ENCODE peak calls at places on chromosomes 1 and 21, in five cellular contexts. F is suprapubic skin, A is K562, Y is endothelial cell of umbilical vein, H is sigmoid colon. O is an unnamed sample.

GRCh38 chr1:212630159-212630900 is 21.8 kb downstream of the ATF3 start:
- DNase-seq in F (peak), A (peak), Y (peak), H (peak), O (peak)

GRCh38 chr1:193104496-193104905 is 713 bp downstream of the GLRX2 start:
- DNase-seq in F (no peak), A (peak), Y (no peak), H (peak), O (peak)

GRCh38 chr1:236471653-236472052 is 52.1 kb upstream of the LGALS8 start:
- DNase-seq in F (no peak), A (no peak), Y (no peak), H (no peak), O (no peak)

GRCh38 chr1:110227774-110228173 is 17.7 kb downstream of the KCNC4 start:
- DNase-seq in F (no peak), A (no peak), Y (no peak), H (no peak), O (no peak)

GRCh38 chr1:68120136-68120791 is 69.8 kb upstream of the DIRAS3 start:
- DNase-seq in F (no peak), A (peak), Y (peak), H (no peak), O (peak)

GRCh38 chr1:45635211-45635610 is 11.4 kb upstream of the CCDC17 start:
- DNase-seq in F (no peak), A (no peak), Y (no peak), H (no peak), O (no peak)

GRCh38 chr1:159964144-159964543 is 10.1 kb upstream of the SLAMF9 start:
- DNase-seq in F (no peak), A (no peak), Y (no peak), H (no peak), O (no peak)

GRCh38 chr1:8115031-8115768 is 89.1 kb upstream of the ERRFI1 start:
- DNase-seq in F (no peak), A (no peak), Y (no peak), H (no peak), O (no peak)

GRCh38 chr1:89844860-89845259 is 24.0 kb downstream of the LRRC8D start:
- DNase-seq in F (no peak), A (no peak), Y (no peak), H (no peak), O (no peak)

GRCh38 chr1:187451238-187451637 is 622.5 kb downstream of the PLA2G4A start:
- DNase-seq in F (no peak), A (no peak), Y (no peak), H (no peak), O (no peak)

GRCh38 chr21:35212393-35213127 is 163.5 kb upstream of the RUNX1 start:
- DNase-seq in F (no peak), A (no peak), Y (peak), H (no peak), O (no peak)

GRCh38 chr1:235275223-235275622 is 52.8 kb downstream of the ARID4B start:
- DNase-seq in F (no peak), A (no peak), Y (no peak), H (no peak), O (no peak)

GRCh38 chr1:115210302-115210711 is 121.0 kb upstream of the TSPAN2 start:
- DNase-seq in F (no peak), A (no peak), Y (no peak), H (no peak), O (no peak)

GRCh38 chr1:26044971-26045711 is 777 bp downstream of the SLC30A2 start:
- DNase-seq in F (no peak), A (peak), Y (no peak), H (no peak), O (no peak)

GRCh38 chr1:26887125-26887524 is 3.0 kb downstream of the GPN2 start:
- DNase-seq in F (no peak), A (no peak), Y (peak), H (no peak), O (peak)

GRCh38 chr1:30507391-30508174 is 215.8 kb downstream of the MATN1 start:
- DNase-seq in F (peak), A (no peak), Y (no peak), H (no peak), O (no peak)

GRCh38 chr1:36511804-36512798 is 29.4 kb upstream of the CSF3R start:
- DNase-seq in F (no peak), A (no peak), Y (no peak), H (peak), O (no peak)

GRCh38 chr1:3831689-3832088 is 25.3 kb downstream of the CEP104 start:
- DNase-seq in F (no peak), A (no peak), Y (no peak), H (no peak), O (no peak)

GRCh38 chr21:36792505-36792967 is 93.6 kb downstream of the SIM2 start:
- DNase-seq in F (no peak), A (no peak), Y (no peak), H (no peak), O (no peak)

GRCh38 chr1:197915217-197915616 is 2.0 kb upstream of the LHX9 start:
- DNase-seq in F (no peak), A (no peak), Y (no peak), H (no peak), O (no peak)

GRCh38 chr1:192266645-192267044 is 50.1 kb upstream of the RGS21 start:
- DNase-seq in F (no peak), A (no peak), Y (no peak), H (no peak), O (peak)

GRCh38 chr1:208034135-208034534 is 123.2 kb upstream of the CD34 start:
- DNase-seq in F (no peak), A (no peak), Y (no peak), H (peak), O (no peak)
- TF ChIP-seq POLR2A in F (no peak), A (no peak), Y (no peak), H (no peak), O (no peak)

GRCh38 chr1:146012703-146013565 is 8.6 kb downstream of the HJV start:
- DNase-seq in F (no peak), A (peak), Y (peak), H (peak), O (peak)

GRCh38 chr1:146010126-146010738 is 11.3 kb downstream of the HJV start:
- DNase-seq in F (no peak), A (no peak), Y (peak), H (no peak), O (no peak)

GRCh38 chr1:146007785-146008133 is 11.4 kb upstream of the TXNIP start:
- DNase-seq in F (no peak), A (no peak), Y (no peak), H (peak), O (no peak)

GRCh38 chr1:146001734-146002133 is 5.4 kb upstream of the TXNIP start:
- DNase-seq in F (peak), A (no peak), Y (no peak), H (peak), O (no peak)

GRCh38 chr1:146007048-146007784 is 10.8 kb upstream of the TXNIP start:
- DNase-seq in F (no peak), A (peak), Y (peak), H (peak), O (peak)
- TF ChIP-seq POLR2A in F (no peak), A (peak), Y (no peak), H (peak), O (peak)

GRCh38 chr1:145889722-145890121 is 4.1 kb upstream of the ANKRD35 start:
- DNase-seq in F (no peak), A (no peak), Y (no peak), H (no peak), O (no peak)

GRCh38 chr1:145891143-145891542 is 5.5 kb upstream of the ANKRD35 start:
- DNase-seq in F (no peak), A (no peak), Y (peak), H (no peak), O (no peak)

GRCh38 chr1:145893306-145894055 is 7.8 kb upstream of the ANKRD35 start:
- DNase-seq in F (no peak), A (no peak), Y (no peak), H (no peak), O (no peak)

GRCh38 chr1:145892486-145893087 is 6.9 kb upstream of the ANKRD35 start:
- DNase-seq in F (no peak), A (no peak), Y (peak), H (no peak), O (peak)

GRCh38 chr1:145891587-145892485 is 6.2 kb upstream of the ANKRD35 start:
- DNase-seq in F (peak), A (peak), Y (peak), H (peak), O (peak)
- TF ChIP-seq POLR2A in F (no peak), A (no peak), Y (peak), H (no peak), O (no peak)

GRCh38 chr1:93846929-93847810 is 31.8 kb downstream of the DNTTIP2 start:
- DNase-seq in F (peak), A (peak), Y (peak), H (peak), O (peak)
- TF ChIP-seq POLR2A in F (no peak), A (no peak), Y (peak), H (no peak), O (peak)

DNA sequence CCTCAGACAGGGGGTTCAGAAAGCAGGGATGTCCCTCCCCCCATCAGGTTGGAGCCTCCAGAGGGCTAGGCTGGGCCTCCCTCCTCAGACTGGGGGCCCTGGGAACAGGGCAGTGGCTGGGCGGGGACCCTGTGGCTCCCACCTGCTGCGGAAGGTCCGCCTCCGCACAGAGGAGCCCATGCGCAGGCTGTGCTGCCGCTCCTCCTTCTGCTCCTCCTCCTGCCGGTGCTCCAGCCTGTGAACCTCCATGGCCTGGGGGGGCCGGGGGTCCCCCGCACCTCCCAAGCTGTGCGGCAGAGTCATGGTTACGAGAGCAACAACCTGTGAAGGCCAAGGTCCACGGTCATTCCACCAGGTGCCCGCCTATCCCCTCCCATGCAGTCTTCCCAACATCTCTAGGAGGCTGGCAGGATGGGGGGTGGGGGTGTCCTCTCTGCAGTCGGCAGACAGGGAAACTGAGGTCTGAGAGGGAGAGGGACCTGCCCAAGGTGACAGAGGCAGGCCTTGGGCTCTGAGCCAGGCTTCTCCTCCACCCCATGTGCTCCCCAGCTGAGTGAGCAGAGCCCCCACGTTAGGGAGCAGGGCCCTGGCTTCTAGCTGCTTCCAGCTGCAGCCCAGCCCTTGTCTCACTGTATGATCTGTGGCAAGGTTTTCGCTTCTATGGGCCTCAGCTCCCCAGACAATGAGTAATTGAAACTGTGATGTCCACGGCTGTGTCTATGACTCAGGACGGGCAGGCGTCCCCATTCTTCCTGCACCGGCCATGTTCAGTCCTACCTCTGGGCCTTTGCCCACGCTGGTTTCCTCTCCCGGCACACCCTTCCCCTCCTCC is 3.4 kb downstream of the MYOM3 start:
- DNase-seq in F (no peak), A (peak), Y (peak), H (no peak), O (no peak)
- TF ChIP-seq POLR2A in F (no peak), A (no peak), Y (no peak), H (no peak), O (no peak)

GRCh38 chr1:51518730-51519047 is 377 bp downstream of the EPS15 start:
- DNase-seq in F (peak), A (peak), Y (no peak), H (peak), O (peak)

GRCh38 chr1:51519857-51520699 is 1.0 kb upstream of the EPS15 start:
- DNase-seq in F (no peak), A (peak), Y (peak), H (no peak), O (peak)

GRCh38 chr1:51518033-51518729 is 885 bp downstream of the EPS15 start:
- DNase-seq in F (peak), A (peak), Y (peak), H (peak), O (peak)

GRCh38 chr1:51520700-51521248 is 1.7 kb upstream of the EPS15 start:
- DNase-seq in F (no peak), A (no peak), Y (peak), H (no peak), O (peak)

DNA sequence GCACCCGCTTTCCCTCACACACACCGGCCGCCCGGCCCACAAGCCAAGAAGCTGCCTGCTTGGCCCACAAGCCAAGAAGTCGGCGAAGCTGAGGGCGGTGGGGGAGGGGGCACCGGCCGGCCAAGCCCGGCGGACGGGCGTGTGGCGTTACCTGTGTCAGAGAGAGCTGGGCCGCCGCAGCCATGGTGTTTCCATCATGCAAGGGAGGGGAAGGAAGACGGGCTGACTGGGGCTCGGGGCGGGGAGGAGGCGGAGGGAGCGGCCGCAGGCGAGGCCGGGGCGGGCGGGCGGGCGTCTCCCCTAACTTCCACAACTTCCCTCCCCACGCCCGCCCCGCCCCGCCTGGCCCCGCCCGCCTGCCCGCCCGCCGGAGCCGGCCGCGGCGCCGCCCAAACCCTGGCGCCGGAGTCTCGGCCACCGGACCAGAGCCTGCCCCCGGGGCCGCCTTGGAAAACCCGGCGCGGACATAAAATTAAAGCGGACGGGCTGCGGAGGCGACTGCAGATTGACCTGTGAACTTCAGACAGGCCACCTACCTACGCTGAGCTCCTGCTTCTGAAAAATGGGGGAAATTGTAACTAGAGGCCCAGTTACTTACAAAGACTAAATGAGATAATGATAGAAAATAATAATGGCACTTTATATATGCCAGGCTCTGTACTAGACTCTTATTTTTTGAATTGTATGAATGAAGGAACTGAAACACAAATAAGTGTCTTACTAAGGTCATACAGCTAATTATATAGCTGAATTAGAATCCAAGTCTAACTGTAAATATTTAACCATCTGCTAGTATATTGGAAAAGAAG is at the start of gene EPS15:
- DNase-seq in F (peak), A (peak), Y (peak), H (peak), O (peak)
- TF ChIP-seq POLR2A in F (no peak), A (peak), Y (peak), H (peak), O (peak)

GRCh38 chr1:223142795-223143759 is at the start of gene TLR5:
- DNase-seq in F (peak), A (peak), Y (peak), H (peak), O (peak)
- TF ChIP-seq POLR2A in F (no peak), A (peak), Y (no peak), H (no peak), O (no peak)

O was measured in erythroblast.